ENCODE peak calls at places on chromosome 14, in nine cellular contexts. A is endodermal cell, Q is aorta, G is K562, E is HCT116, X is tibial artery, R is heart left ventricle, J is upper lobe of right lung, L is A549. W is an unnamed sample. For H3K9me3, the result is how much of the 10 kb centered on the place peaks cover.

GRCh38 chr14:100336618-100337530 is 13.7 kb downstream of the SLC25A47 start:
- DNase-seq in A (no peak), Q (no peak), G (no peak), E (no peak), X (peak), R (no peak), J (peak), L (no peak), W (no peak)

GRCh38 chr14:93007225-93007997 is 84.5 kb downstream of the CHGA start:
- DNase-seq in A (no peak), Q (peak), G (no peak), E (no peak), X (peak), R (peak), J (no peak), L (peak), W (no peak)

GRCh38 chr14:70181276-70181675 is 7.5 kb downstream of the SLC8A3 start:
- DNase-seq in A (no peak), Q (no peak), G (no peak), E (no peak), X (no peak), R (no peak), J (no peak), L (no peak), W (no peak)

GRCh38 chr14:63295991-63296630 is 22.6 kb downstream of the GPHB5 start:
- DNase-seq in A (no peak), Q (no peak), G (no peak), E (no peak), X (no peak), R (no peak), J (no peak), L (no peak), W (no peak)

GRCh38 chr14:56224691-56225681 is 106.8 kb downstream of the PELI2 start:
- DNase-seq in A (no peak), Q (no peak), G (no peak), E (no peak), X (no peak), R (no peak), J (no peak), L (peak), W (no peak)

GRCh38 chr14:64074961-64075619 is 219.1 kb downstream of the ESR2 start:
- DNase-seq in A (no peak), Q (no peak), G (no peak), E (no peak), X (no peak), R (no peak), J (no peak), L (peak), W (no peak)

GRCh38 chr14:72708708-72709475 is 185.0 kb downstream of the DPF3 start:
- DNase-seq in A (peak), Q (no peak), G (peak), E (peak), X (no peak), R (no peak), J (no peak), L (no peak), W (no peak)

GRCh38 chr14:60981626-60982455 is 796 bp downstream of the SLC38A6 start:
- DNase-seq in A (no peak), Q (no peak), G (peak), E (no peak), X (no peak), R (no peak), J (no peak), L (peak), W (no peak)

GRCh38 chr14:20855652-20856291 is 35.4 kb upstream of the RNASE3 start:
- DNase-seq in A (peak), Q (peak), G (peak), E (peak), X (peak), R (peak), J (no peak), L (peak), W (peak)

GRCh38 chr14:68779761-68780323 is 13.0 kb downstream of the ZFP36L1 start:
- DNase-seq in A (peak), Q (no peak), G (peak), E (peak), X (peak), R (peak), J (no peak), L (no peak), W (no peak)

GRCh38 chr14:50822501-50823042 is 8.4 kb downstream of the NIN start:
- DNase-seq in A (no peak), Q (no peak), G (no peak), E (no peak), X (no peak), R (no peak), J (no peak), L (no peak), W (no peak)

GRCh38 chr14:50823051-50823762 is 7.8 kb downstream of the NIN start:
- DNase-seq in A (no peak), Q (no peak), G (no peak), E (no peak), X (no peak), R (peak), J (no peak), L (no peak), W (no peak)

GRCh38 chr14:50823763-50824636 is 7.0 kb downstream of the NIN start:
- DNase-seq in A (no peak), Q (no peak), G (no peak), E (no peak), X (no peak), R (no peak), J (no peak), L (no peak), W (no peak)

GRCh38 chr14:50821471-50822464 is 9.2 kb downstream of the NIN start:
- DNase-seq in A (no peak), Q (peak), G (peak), E (no peak), X (no peak), R (no peak), J (peak), L (no peak), W (peak)

GRCh38 chr14:50825307-50825706 is 5.7 kb downstream of the NIN start:
- DNase-seq in A (no peak), Q (no peak), G (no peak), E (no peak), X (no peak), R (no peak), J (no peak), L (no peak), W (no peak)
- H3K27ac ChIP-seq in A (no peak), Q (no peak), G (no peak), E (no peak), X (no peak), R (no peak), J (no peak), L (no peak), W (no peak)

GRCh38 chr14:106390947-106391346 is 864.6 kb downstream of the TMEM121 start:
- DNase-seq in A (no peak), Q (no peak), G (no peak), E (no peak), X (no peak), R (no peak), J (no peak), L (no peak), W (no peak)

GRCh38 chr14:106395460-106396050 is 869.2 kb downstream of the TMEM121 start:
- DNase-seq in A (no peak), Q (no peak), G (no peak), E (no peak), X (no peak), R (no peak), J (no peak), L (no peak), W (no peak)

GRCh38 chr14:106393742-106394141 is 867.4 kb downstream of the TMEM121 start:
- DNase-seq in A (no peak), Q (no peak), G (no peak), E (no peak), X (no peak), R (no peak), J (no peak), L (no peak), W (no peak)

GRCh38 chr14:106390401-106390800 is 864.0 kb downstream of the TMEM121 start:
- DNase-seq in A (no peak), Q (no peak), G (no peak), E (no peak), X (no peak), R (no peak), J (no peak), L (no peak), W (no peak)
- H3K9me3 ChIP-seq in A (half or more), Q (under half), G (under half), E (under half), X (under half), R (under half), J (under half), L (under half), W (under half)

DNA sequence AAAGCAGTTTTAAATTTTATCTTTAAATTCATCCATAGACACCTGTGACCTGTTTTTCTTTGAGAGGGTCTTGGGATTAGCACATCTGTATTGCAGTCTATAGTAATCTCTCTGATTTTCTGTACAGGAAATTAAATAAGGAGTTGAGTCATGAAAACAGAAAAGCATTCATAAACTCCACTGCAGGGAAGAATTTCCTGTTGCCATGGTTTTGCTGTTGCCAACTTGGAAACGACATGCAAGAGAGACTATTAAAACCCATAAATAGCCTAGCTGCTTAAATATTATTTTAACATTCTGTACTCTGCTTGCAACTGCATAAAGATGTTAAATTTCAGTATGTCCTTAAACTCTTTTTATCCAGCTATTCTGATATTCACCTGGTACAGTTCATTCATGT is 281.0 kb upstream of the RGS6 start:
- DNase-seq in A (no peak), Q (peak), G (no peak), E (no peak), X (peak), R (no peak), J (no peak), L (no peak), W (no peak)
- H3K27ac ChIP-seq in A (no peak), Q (no peak), G (no peak), E (no peak), X (peak), R (no peak), J (no peak), L (no peak), W (peak)

GRCh38 chr14:26870096-26870495 is 272.3 kb upstream of the NOVA1 start:
- DNase-seq in A (no peak), Q (no peak), G (no peak), E (no peak), X (no peak), R (no peak), J (no peak), L (no peak), W (no peak)

GRCh38 chr14:26873556-26873955 is 275.7 kb upstream of the NOVA1 start:
- DNase-seq in A (no peak), Q (no peak), G (no peak), E (no peak), X (no peak), R (no peak), J (no peak), L (no peak), W (no peak)

GRCh38 chr14:26870722-26871121 is 272.9 kb upstream of the NOVA1 start:
- DNase-seq in A (no peak), Q (no peak), G (no peak), E (no peak), X (no peak), R (no peak), J (no peak), L (no peak), W (no peak)

GRCh38 chr14:26872930-26873470 is 275.2 kb upstream of the NOVA1 start:
- DNase-seq in A (no peak), Q (no peak), G (peak), E (no peak), X (no peak), R (no peak), J (no peak), L (no peak), W (no peak)

GRCh38 chr14:26872510-26872909 is 274.7 kb upstream of the NOVA1 start:
- DNase-seq in A (no peak), Q (no peak), G (peak), E (no peak), X (no peak), R (peak), J (no peak), L (no peak), W (no peak)
- H3K9me3 ChIP-seq in A (under half), Q (under half), G (under half), E (under half), X (under half), R (under half), J (under half), L (under half), W (under half)

GRCh38 chr14:104386281-104386841 is 193.2 kb upstream of the C14orf180 start:
- DNase-seq in A (peak), Q (peak), G (no peak), E (no peak), X (peak), R (no peak), J (peak), L (no peak), W (no peak)
- H3K27ac ChIP-seq in A (no peak), Q (no peak), G (no peak), E (no peak), X (no peak), R (no peak), J (no peak), L (no peak), W (no peak)

DNA sequence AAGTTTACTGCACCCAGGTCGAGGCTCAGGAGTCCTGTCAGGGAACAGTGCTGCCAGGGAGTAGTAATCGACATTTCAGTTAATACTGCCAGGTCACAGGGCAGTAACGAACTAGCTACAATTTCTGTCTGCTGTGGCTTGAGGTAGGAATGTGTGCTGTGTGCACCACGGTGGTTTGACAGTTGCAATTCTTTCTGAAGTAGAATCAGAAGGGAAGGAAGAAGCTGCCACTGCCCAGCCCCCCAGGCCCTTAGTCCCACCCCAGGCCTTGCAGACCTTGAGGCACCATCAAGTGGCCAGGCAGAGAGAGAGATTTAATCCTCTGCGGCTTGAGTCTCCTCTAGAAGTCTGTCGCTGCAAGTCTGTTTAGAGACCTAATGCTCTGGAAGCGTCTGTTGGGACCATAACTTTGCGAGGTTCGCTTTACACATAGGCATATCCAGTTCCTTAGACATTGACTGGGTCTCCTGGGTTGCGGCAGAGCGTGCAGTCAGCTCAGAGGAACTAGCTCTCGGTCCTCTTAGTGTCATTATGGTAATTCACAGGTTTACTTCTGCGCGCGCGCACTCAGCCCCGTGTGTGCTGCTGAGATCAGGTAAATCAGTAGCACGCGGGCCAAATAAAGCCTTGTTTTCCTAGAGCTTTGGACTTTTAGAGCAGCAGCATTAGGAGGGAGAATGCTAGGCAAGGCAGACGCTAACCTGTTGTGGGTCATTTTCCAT is 9.8 kb downstream of the NKX2-1 start:
- DNase-seq in A (peak), Q (no peak), G (no peak), E (no peak), X (no peak), R (no peak), J (peak), L (no peak), W (no peak)
- H3K9me3 ChIP-seq in A (under half), Q (under half), G (under half), E (under half), X (under half), R (under half), J (under half), L (under half), W (under half)

W was measured in heart right ventricle.